ENCODE peak calls at places on chromosome 11, in six cellular contexts. Y is cardiac fibroblast, S is GM06990, V is iPS-NIHi11, W is fibroblast of lung, R is GM19239. X is an unnamed sample.

GRCh38 chr11:133901316-133901715 is 55.5 kb downstream of the IGSF9B start:
- DNase-seq in Y (no peak), R (no peak), W (no peak), V (no peak), S (no peak), X (no peak)

GRCh38 chr11:11148104-11148509 is 204.9 kb downstream of the CSNK2A3 start:
- DNase-seq in Y (peak; percentile 93), R (no peak), V (peak; percentile 76), W (peak; percentile 85), S (no peak), X (no peak)

GRCh38 chr11:68211546-68211945 is 1.6 kb downstream of the KMT5B start:
- DNase-seq in S (no peak), W (no peak), Y (no peak), V (no peak), R (no peak), X (no peak)

GRCh38 chr11:66126808-66127555 is 56.9 kb downstream of the PACS1 start:
- DNase-seq in S (peak; percentile 64), V (peak; percentile 46), R (no peak), Y (peak; percentile 87), W (peak; percentile 47), X (no peak)

GRCh38 chr11:1335811-1336761 is 26.7 kb upstream of the TOLLIP start:
- DNase-seq in W (peak; percentile 95), Y (peak; percentile 93), R (peak; percentile 75), V (peak; percentile 85), S (peak; percentile 48), X (peak; percentile 67)

GRCh38 chr11:14075118-14075601 is 112.6 kb downstream of the SPON1 start:
- DNase-seq in R (no peak), V (peak; percentile 29), W (no peak), Y (no peak), S (no peak), X (no peak)

GRCh38 chr11:116595305-116595880 is 177.4 kb downstream of the BUD13 start:
- DNase-seq in S (no peak), Y (no peak), R (no peak), W (no peak), V (no peak), X (peak; percentile 57)

GRCh38 chr11:64048042-64048854 is 12.5 kb downstream of the FLRT1 start:
- DNase-seq in Y (no peak), R (no peak), S (no peak), V (no peak), W (no peak), X (no peak)